ENCODE peak calls at places on chromosomes 5 and 9, in five cellular contexts. One of them, this sample, is unnamed.

GRCh38 chr5:56908942-56909293 is 478 bp upstream of the SETD9 start:
- DNase-seq in K562: no peak
- DNase-seq in HFFc6: peak
- DNase-seq in HEK293T: peak
- DNase-seq in ELF-1: no peak
- DNase-seq in this sample: no peak

GRCh38 chr9:94951591-94952115 is 225.2 kb downstream of the AOPEP start:
- DNase-seq in ELF-1: no peak
- DNase-seq in HFFc6: no peak
- DNase-seq in HEK293T: no peak
- DNase-seq in K562: no peak
- DNase-seq in this sample: no peak

GRCh38 chr5:119537704-119538103 is 85.4 kb downstream of the HSD17B4 start:
- DNase-seq in K562: no peak
- DNase-seq in HFFc6: no peak
- DNase-seq in ELF-1: no peak
- DNase-seq in HEK293T: no peak
- DNase-seq in this sample: no peak

GRCh38 chr5:150593593-150593992 is 46.9 kb upstream of the SYNPO start:
- DNase-seq in ELF-1: peak
- DNase-seq in K562: no peak
- DNase-seq in HFFc6: no peak
- DNase-seq in HEK293T: no peak
- DNase-seq in this sample: no peak

GRCh38 chr5:50667079-50667652 is 729 bp downstream of the PARP8 start:
- DNase-seq in HEK293T: peak
- DNase-seq in K562: no peak
- DNase-seq in HFFc6: no peak
- DNase-seq in ELF-1: peak
- DNase-seq in this sample: no peak

GRCh38 chr9:107049825-107050184 is 186.8 kb downstream of the ZNF462 start:
- DNase-seq in K562: no peak
- DNase-seq in HFFc6: no peak
- DNase-seq in HEK293T: no peak
- DNase-seq in ELF-1: peak
- DNase-seq in this sample: no peak

GRCh38 chr9:4674783-4675182 is 4.6 kb upstream of the CDC37L1 start:
- DNase-seq in ELF-1: no peak
- DNase-seq in K562: no peak
- DNase-seq in HFFc6: peak
- DNase-seq in HEK293T: no peak
- DNase-seq in this sample: peak

GRCh38 chr5:127002390-127002789 is 28.0 kb downstream of the MARCHF3 start:
- DNase-seq in HEK293T: no peak
- DNase-seq in HFFc6: peak
- DNase-seq in K562: no peak
- DNase-seq in ELF-1: no peak
- DNase-seq in this sample: no peak

GRCh38 chr9:95094002-95094401 is 223.5 kb downstream of the FANCC start:
- DNase-seq in K562: no peak
- DNase-seq in ELF-1: no peak
- DNase-seq in HEK293T: no peak
- DNase-seq in HFFc6: no peak
- DNase-seq in this sample: no peak

GRCh38 chr9:129411501-129412175 is 209.3 kb downstream of the C9orf50 start:
- DNase-seq in HEK293T: no peak
- DNase-seq in HFFc6: no peak
- DNase-seq in K562: no peak
- DNase-seq in ELF-1: no peak
- DNase-seq in this sample: no peak

GRCh38 chr5:1325870-1326546 is 18.9 kb downstream of the CLPTM1L start:
- DNase-seq in ELF-1: no peak
- DNase-seq in HFFc6: no peak
- DNase-seq in K562: no peak
- DNase-seq in HEK293T: no peak
- DNase-seq in this sample: peak

GRCh38 chr5:149237662-149238061 is 34.0 kb upstream of the AFAP1L1 start:
- DNase-seq in K562: no peak
- DNase-seq in ELF-1: no peak
- DNase-seq in HEK293T: no peak
- DNase-seq in HFFc6: no peak
- DNase-seq in this sample: no peak

GRCh38 chr5:84384604-84385575 is at the start of gene EDIL3:
- DNase-seq in HFFc6: no peak
- DNase-seq in HEK293T: no peak
- DNase-seq in K562: no peak
- DNase-seq in ELF-1: peak
- DNase-seq in this sample: no peak

GRCh38 chr9:113673726-113674125 is 202.4 kb upstream of the ZNF618 start:
- DNase-seq in ELF-1: no peak
- DNase-seq in K562: no peak
- DNase-seq in HEK293T: no peak
- DNase-seq in HFFc6: peak
- DNase-seq in this sample: peak

GRCh38 chr5:37839441-37840035 is 303 bp downstream of the GDNF start:
- DNase-seq in K562: no peak
- DNase-seq in HFFc6: peak
- DNase-seq in HEK293T: peak
- DNase-seq in ELF-1: peak
- DNase-seq in this sample: peak

GRCh38 chr9:81607593-81608288 is 81.6 kb downstream of the TLE1 start:
- DNase-seq in HEK293T: no peak
- DNase-seq in ELF-1: no peak
- DNase-seq in HFFc6: no peak
- DNase-seq in K562: no peak
- DNase-seq in this sample: no peak

GRCh38 chr5:151351675-151352074 is 4.3 kb upstream of the SLC36A2 start:
- DNase-seq in HEK293T: no peak
- DNase-seq in HFFc6: no peak
- DNase-seq in ELF-1: no peak
- DNase-seq in K562: no peak
- DNase-seq in this sample: no peak

GRCh38 chr5:42858031-42858643 is 46.4 kb upstream of the SELENOP start:
- DNase-seq in K562: no peak
- DNase-seq in HFFc6: no peak
- DNase-seq in ELF-1: no peak
- DNase-seq in HEK293T: no peak
- DNase-seq in this sample: no peak

GRCh38 chr5:7827602-7828001 is 23.3 kb downstream of the CFAP90 start:
- DNase-seq in ELF-1: no peak
- DNase-seq in K562: no peak
- DNase-seq in HFFc6: no peak
- DNase-seq in HEK293T: no peak
- DNase-seq in this sample: no peak

GRCh38 chr9:21589344-21590056 is 107.4 kb upstream of the IFNE start:
- DNase-seq in ELF-1: no peak
- DNase-seq in HEK293T: no peak
- DNase-seq in K562: no peak
- DNase-seq in HFFc6: no peak
- DNase-seq in this sample: no peak

GRCh38 chr9:86406366-86406765 is 52.2 kb upstream of the TUT7 start:
- DNase-seq in ELF-1: no peak
- DNase-seq in K562: no peak
- DNase-seq in HFFc6: peak
- DNase-seq in HEK293T: no peak
- DNase-seq in this sample: no peak

GRCh38 chr5:124061663-124062062 is 549.7 kb downstream of the CSNK1G3 start:
- DNase-seq in HFFc6: no peak
- DNase-seq in K562: no peak
- DNase-seq in ELF-1: no peak
- DNase-seq in HEK293T: no peak
- DNase-seq in this sample: peak

GRCh38 chr5:149641000-149641576 is 59.8 kb downstream of the ARHGEF37 start:
- DNase-seq in ELF-1: no peak
- DNase-seq in HFFc6: no peak
- DNase-seq in HEK293T: no peak
- DNase-seq in K562: peak
- DNase-seq in this sample: peak

GRCh38 chr9:74577956-74578355 is 80.8 kb downstream of the RORB start:
- DNase-seq in HFFc6: no peak
- DNase-seq in HEK293T: no peak
- DNase-seq in K562: no peak
- DNase-seq in ELF-1: no peak
- DNase-seq in this sample: no peak

GRCh38 chr9:91085499-91086291 is 276.0 kb downstream of the AUH start:
- DNase-seq in HFFc6: no peak
- DNase-seq in ELF-1: no peak
- DNase-seq in K562: no peak
- DNase-seq in HEK293T: no peak
- DNase-seq in this sample: no peak

GRCh38 chr5:65856520-65856919 is 69.9 kb upstream of the ERBIN start:
- DNase-seq in HEK293T: no peak
- DNase-seq in HFFc6: no peak
- DNase-seq in K562: no peak
- DNase-seq in ELF-1: no peak
- DNase-seq in this sample: no peak

GRCh38 chr5:74630387-74631087 is 10.0 kb downstream of the ENC1 start:
- DNase-seq in HFFc6: peak
- DNase-seq in ELF-1: no peak
- DNase-seq in K562: no peak
- DNase-seq in HEK293T: no peak
- DNase-seq in this sample: peak

GRCh38 chr5:93582677-93583524 is at the start of gene NR2F1:
- DNase-seq in HEK293T: peak
- DNase-seq in K562: peak
- DNase-seq in HFFc6: peak
- DNase-seq in ELF-1: peak
- DNase-seq in this sample: peak

This sample was measured in GM04504.